ENCODE peak calls at places on chromosome 14, in nine cellular contexts. U is GM04504; X is activated T-cell treated with anti-CD3 and anti-CD28 coated beads for 24 hours; Y is adipocyte; P is NCI-H1417; B is EL; T is activated CD4-positive, alpha-beta memory T cell treated with anti-CD3 and anti-CD28 coated beads, Interleukin-2, amount 10 ng/mL, durations not matched to agents 7 days and 5 days; R is AG09309; M is nucleus accumbens. Q is an unnamed sample.

GRCh38 chr14:104638927-104639450 is 34.4 kb upstream of the TMEM179 start:
- DNase-seq in U (no peak), X (no peak), Y (no peak), P (no peak), B (no peak), T (no peak), R (no peak), M (no peak), Q (no peak)

GRCh38 chr14:92040431-92041040 is 677 bp upstream of the TRIP11 start:
- DNase-seq in U (no peak), X (peak), Y (peak), P (peak), B (peak), T (peak), R (no peak), M (peak), Q (peak)

GRCh38 chr14:105090493-105091334 is 25.5 kb upstream of the GPR132 start:
- DNase-seq in U (no peak), X (peak), Y (peak), P (peak), B (peak), T (peak), R (no peak), M (peak), Q (peak)

GRCh38 chr14:23240661-23241060 is 2.9 kb downstream of the RNF212B start:
- DNase-seq in U (no peak), X (no peak), Y (no peak), P (no peak), B (no peak), T (no peak), R (no peak), M (no peak), Q (no peak)

GRCh38 chr14:104800600-104801283 is at the start of gene ZBTB42:
- DNase-seq in U (no peak), X (peak), Y (no peak), P (peak), B (peak), T (peak), R (no peak), M (no peak), Q (peak)

GRCh38 chr14:52553002-52553670 is 500 bp downstream of the GPR137C start:
- DNase-seq in U (no peak), X (peak), Y (peak), P (peak), B (peak), T (peak), R (no peak), M (peak), Q (peak)

GRCh38 chr14:64562432-64562831 is 12.7 kb downstream of the PPP1R36 start:
- DNase-seq in U (no peak), X (no peak), Y (no peak), P (no peak), B (no peak), T (no peak), R (no peak), M (no peak), Q (no peak)

GRCh38 chr14:62064741-62065323 is 302.6 kb downstream of the SNAPC1 start:
- DNase-seq in U (no peak), X (no peak), Y (no peak), P (no peak), B (no peak), T (no peak), R (no peak), M (no peak), Q (no peak)

GRCh38 chr14:66177935-66178334 is 308.2 kb upstream of the CCDC196 start:
- DNase-seq in U (no peak), X (no peak), Y (no peak), P (no peak), B (no peak), T (no peak), R (no peak), M (no peak), Q (no peak)

GRCh38 chr14:105021656-105022275 is 883 bp upstream of the CDCA4 start:
- DNase-seq in U (no peak), X (peak), Y (peak), P (peak), B (peak), T (peak), R (no peak), M (peak), Q (peak)

GRCh38 chr14:102873131-102873530 is 49.3 kb upstream of the AMN start:
- DNase-seq in U (no peak), X (no peak), Y (no peak), P (no peak), B (no peak), T (no peak), R (no peak), M (no peak), Q (no peak)

GRCh38 chr14:91295276-91295845 is 50.9 kb upstream of the GPR68 start:
- DNase-seq in U (no peak), X (no peak), Y (no peak), P (no peak), B (no peak), T (no peak), R (no peak), M (no peak), Q (no peak)